ENCODE peak calls at places on chromosome 20, in nine cellular contexts. X, O, G, S, H, T, P, D and F are unnamed samples.

GRCh38 chr20:20437314-20437713 is 69.4 kb downstream of the INSM1 start:
- DNase-seq in H (no peak), P (no peak), G (no peak), D (no peak), T (no peak), X (no peak), S (no peak), O (no peak), F (no peak)

GRCh38 chr20:43271980-43272379 is 82.3 kb upstream of the PTPRT start:
- DNase-seq in P (no peak), G (no peak), D (no peak), H (no peak), S (no peak), X (no peak), O (no peak), T (no peak), F (no peak)

GRCh38 chr20:23243791-23244190 is 106.8 kb upstream of the NXT1 start:
- DNase-seq in P (no peak), D (no peak), H (no peak), X (no peak), G (no peak), T (no peak), O (no peak), S (no peak), F (no peak)

GRCh38 chr20:37703338-37703660 is 9.5 kb downstream of the CTNNBL1 start:
- DNase-seq in O (no peak), X (no peak), P (no peak), H (no peak), S (no peak), T (no peak), G (no peak), D (no peak), F (no peak)

GRCh38 chr20:19783966-19784401 is 25.9 kb downstream of the RIN2 start:
- DNase-seq in P (peak), D (peak), T (peak), S (no peak), H (no peak), X (no peak), G (no peak), O (no peak), F (no peak)

GRCh38 chr20:1968958-1969357 is 24.9 kb downstream of the PDYN start:
- DNase-seq in S (no peak), D (no peak), O (no peak), H (no peak), G (no peak), T (no peak), P (no peak), X (no peak), F (no peak)

GRCh38 chr20:62788607-62789006 is 7.7 kb upstream of the MRGBP start:
- DNase-seq in P (no peak), O (no peak), G (no peak), H (no peak), T (no peak), D (no peak), X (no peak), S (no peak), F (no peak)

GRCh38 chr20:51335329-51335841 is 207.1 kb downstream of the NFATC2 start:
- DNase-seq in P (peak), X (no peak), D (peak), H (no peak), O (no peak), T (peak), G (no peak), S (peak), F (no peak)

GRCh38 chr20:57760698-57761412 is 51.0 kb upstream of the PMEPA1 start:
- DNase-seq in D (no peak), G (no peak), S (no peak), P (no peak), T (no peak), X (no peak), O (no peak), H (no peak), F (no peak)

GRCh38 chr20:11918280-11918952 is 723 bp downstream of the BTBD3 start:
- DNase-seq in D (no peak), S (no peak), T (no peak), P (no peak), X (no peak), H (no peak), O (no peak), G (no peak), F (no peak)

GRCh38 chr20:9040874-9041524 is 27.9 kb upstream of the PLCB4 start:
- DNase-seq in T (peak), G (no peak), O (no peak), D (peak), P (no peak), H (no peak), S (no peak), X (no peak), F (no peak)

GRCh38 chr20:53827996-53828672 is 234.5 kb upstream of the ZNF217 start:
- DNase-seq in H (no peak), X (no peak), D (peak), G (no peak), P (peak), S (no peak), O (no peak), T (peak), F (no peak)